ENCODE peak calls at places on chromosomes 16 and 17, in six cellular contexts. F is adrenal gland; O is lower lobe of right lung; D is Panc1; W is H1; C is CD8-positive, alpha-beta memory T cell. M is an unnamed sample. For H3K9me3 and H3K27me3, the result is how much of the 10 kb centered on the place peaks cover.

GRCh38 chr16:3304370-3304769 is 860 bp downstream of the TIGD7 start:
- DNase-seq in F (no peak), O (no peak), D (no peak), W (no peak), C (no peak), M (no peak)

GRCh38 chr17:60089097-60089844 is 10.6 kb upstream of the HEATR6 start:
- DNase-seq in F (no peak), O (no peak), D (no peak), W (no peak), C (no peak), M (no peak)

GRCh38 chr16:68166264-68166663 is 69.7 kb downstream of the ESRP2 start:
- DNase-seq in F (no peak), O (no peak), D (no peak), W (no peak), C (no peak), M (no peak)

GRCh38 chr16:54931041-54931756 is 534 bp downstream of the IRX5 start:
- DNase-seq in F (peak), O (peak), D (no peak), W (peak), C (no peak), M (no peak)

GRCh38 chr17:67111327-67111726 is 67.0 kb downstream of the CACNG1 start:
- DNase-seq in F (no peak), O (no peak), D (no peak), W (no peak), C (no peak), M (no peak)

GRCh38 chr16:66926171-66926570 is 836 bp upstream of the RRAD start:
- DNase-seq in F (peak), O (no peak), D (no peak), W (no peak), C (no peak), M (peak)

GRCh38 chr16:68358951-68359350 is 48.1 kb downstream of the PRMT7 start:
- DNase-seq in F (no peak), O (no peak), D (no peak), W (no peak), C (no peak), M (no peak)

GRCh38 chr17:45430738-45431530 is 1.7 kb downstream of the ARHGAP27 start:
- DNase-seq in F (no peak), O (peak), D (no peak), W (peak), C (no peak), M (no peak)

GRCh38 chr17:22514315-22514714 is 822.0 kb downstream of the KCNJ18 start:
- DNase-seq in F (no peak), O (no peak), D (no peak), W (no peak), C (no peak), M (no peak)

GRCh38 chr17:22512057-22512456 is 819.7 kb downstream of the KCNJ18 start:
- DNase-seq in F (no peak), O (no peak), D (no peak), W (no peak), C (no peak), M (no peak)

GRCh38 chr17:22512506-22512905 is 820.2 kb downstream of the KCNJ18 start:
- DNase-seq in F (no peak), O (no peak), D (no peak), W (no peak), C (no peak), M (no peak)

GRCh38 chr17:22511431-22511830 is 819.1 kb downstream of the KCNJ18 start:
- DNase-seq in F (no peak), O (no peak), D (no peak), W (no peak), C (no peak), M (no peak)

GRCh38 chr17:22512997-22513538 is 820.7 kb downstream of the KCNJ18 start:
- DNase-seq in F (no peak), O (no peak), D (no peak), W (no peak), C (no peak), M (no peak)
- H3K9me3 ChIP-seq in F (under half), O (under half), D (under half), W (half or more), C (under half), M (under half)

GRCh38 chr16:88940196-88941050 is 36.6 kb downstream of the CBFA2T3 start:
- DNase-seq in F (no peak), O (no peak), D (no peak), W (peak), C (no peak), M (no peak)
- H3K27me3 ChIP-seq in F (under half), O (under half), D (under half), W (under half), C (under half), M (under half)

DNA sequence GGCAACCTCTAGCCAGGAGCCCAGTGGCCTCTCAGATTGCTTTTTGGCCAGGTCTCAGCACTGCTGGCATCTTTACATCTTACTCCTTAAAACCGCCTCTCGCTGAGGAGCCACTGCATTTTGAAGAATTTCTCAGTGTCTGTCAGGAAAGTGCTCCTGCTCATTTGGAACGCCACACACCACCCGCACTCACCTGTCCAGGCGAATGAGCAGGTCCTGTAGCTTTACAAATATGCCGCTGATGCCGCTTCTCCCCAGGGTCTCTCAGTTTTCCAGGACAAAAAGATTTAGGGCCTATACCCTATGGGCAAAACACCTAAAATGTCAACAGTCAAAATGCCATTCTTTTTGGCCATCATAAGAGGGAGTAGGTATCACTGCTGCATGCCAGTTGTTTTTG is 22.1 kb downstream of the CYB561 start:
- DNase-seq in F (no peak), O (no peak), D (no peak), W (no peak), C (no peak), M (no peak)
- H3K27ac ChIP-seq in F (no peak), O (peak), D (no peak), W (no peak), C (no peak), M (no peak)

GRCh38 chr16:35687781-35688180 is 2228.4 kb downstream of the TP53TG3F start:
- DNase-seq in F (no peak), O (no peak), D (no peak), W (no peak), C (no peak), M (no peak)
- H3K9me3 ChIP-seq in F (under half), O (under half), D (under half), W (half or more), C (under half), M (under half)

DNA sequence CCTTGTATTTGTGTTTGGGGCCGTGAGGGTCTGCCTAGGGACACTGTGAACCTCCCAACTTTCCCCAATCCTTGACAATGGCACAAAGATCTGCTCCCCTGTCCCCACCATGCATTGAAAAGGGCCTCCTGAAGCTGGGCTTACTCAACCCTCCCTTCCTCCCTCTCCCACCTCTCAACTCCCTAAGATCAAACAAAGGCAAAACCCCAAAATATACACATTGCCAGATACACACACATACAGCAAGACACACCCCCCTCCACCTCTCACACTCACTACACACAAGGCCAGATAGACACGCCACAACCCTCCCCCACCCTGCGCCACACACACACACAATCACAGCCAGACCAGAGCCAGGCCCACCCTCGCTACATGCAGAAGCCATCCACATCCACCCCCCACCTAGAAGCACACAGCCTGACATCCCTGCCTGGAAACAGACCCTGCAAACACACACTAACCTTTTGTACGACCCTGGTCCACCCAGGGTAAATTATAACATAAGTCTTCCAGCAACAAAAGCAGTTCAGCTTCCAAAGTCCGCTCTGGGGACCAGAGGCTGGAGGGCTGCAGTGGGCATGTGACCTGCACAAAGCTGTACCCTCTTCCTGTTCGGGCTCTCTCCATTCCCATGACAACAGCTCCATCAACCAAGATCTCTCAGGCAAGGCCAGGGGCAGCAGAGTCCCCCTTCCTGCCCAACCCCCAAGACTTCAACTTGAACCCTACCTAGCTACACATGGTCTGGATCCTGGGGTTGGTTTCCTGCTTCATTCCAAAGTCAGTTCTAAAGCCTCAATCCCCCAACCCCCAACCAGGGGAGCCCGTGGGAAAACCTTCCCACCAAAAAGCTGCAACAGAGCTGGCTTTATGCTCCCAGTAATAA is 1.9 kb downstream of the PCGF2 start:
- DNase-seq in F (peak), O (no peak), D (no peak), W (no peak), C (no peak), M (no peak)
- H3K27me3 ChIP-seq in F (under half), O (under half), D (under half), W (under half), C (under half), M (under half)

GRCh38 chr16:53067675-53068074 is 12.9 kb downstream of the CHD9 start:
- DNase-seq in F (no peak), O (no peak), D (no peak), W (no peak), C (no peak), M (no peak)
- H3K27ac ChIP-seq in F (no peak), O (no peak), D (no peak), W (no peak), C (no peak), M (peak)

M was measured in gastrocnemius medialis.